ENCODE peak calls at places on chromosomes 16 and 17, in eight cellular contexts. F, Y, L, J, T, V, H and N are unnamed samples. For H3K27me3, the result is how much of the 10 kb centered on the place peaks cover.

GRCh38 chr17:4834621-4835020 is 1.5 kb downstream of the MINK1 start:
- DNase-seq in F (no peak), Y (no peak), L (no peak), J (peak), T (no peak), V (no peak), H (no peak), N (no peak)

GRCh38 chr17:68600123-68600880 is 865 bp downstream of the FAM20A start:
- DNase-seq in F (no peak), Y (peak), L (peak), J (no peak), T (no peak), V (no peak), H (peak), N (peak)

GRCh38 chr16:9035986-9036385 is 55.5 kb upstream of the HAPSTR1 start:
- DNase-seq in F (no peak), Y (no peak), L (no peak), J (no peak), T (no peak), V (no peak), H (no peak), N (no peak)

GRCh38 chr17:10730956-10731879 is 1.4 kb upstream of the TMEM220 start:
- DNase-seq in F (no peak), Y (no peak), L (no peak), J (no peak), T (no peak), V (no peak), H (peak), N (no peak)

GRCh38 chr17:45131294-45131615 is 1.1 kb downstream of the PLCD3 start:
- DNase-seq in F (no peak), Y (no peak), L (no peak), J (no peak), T (no peak), V (no peak), H (no peak), N (no peak)

GRCh38 chr16:72066747-72067146 is 3.7 kb downstream of the HPR start:
- DNase-seq in F (no peak), Y (no peak), L (no peak), J (peak), T (no peak), V (no peak), H (peak), N (no peak)

GRCh38 chr17:68734911-68735310 is 133.7 kb upstream of the FAM20A start:
- DNase-seq in F (no peak), Y (no peak), L (no peak), J (no peak), T (no peak), V (no peak), H (no peak), N (no peak)

GRCh38 chr16:19698480-19699465 is 19.3 kb downstream of the KNOP1 start:
- DNase-seq in F (no peak), Y (no peak), L (no peak), J (no peak), T (no peak), V (no peak), H (peak), N (no peak)

GRCh38 chr16:75181630-75182029 is 25.3 kb downstream of the CTRB2 start:
- DNase-seq in F (no peak), Y (no peak), L (no peak), J (no peak), T (no peak), V (no peak), H (no peak), N (no peak)

GRCh38 chr16:54361246-54361645 is 74.7 kb upstream of the IRX3 start:
- DNase-seq in F (no peak), Y (no peak), L (no peak), J (no peak), T (no peak), V (no peak), H (no peak), N (no peak)

GRCh38 chr17:69525920-69526841 is 111.7 kb downstream of the MAP2K6 start:
- DNase-seq in F (peak), Y (no peak), L (peak), J (peak), T (no peak), V (peak), H (peak), N (no peak)

GRCh38 chr17:82000803-82001649 is 21.7 kb downstream of the CENPX start:
- DNase-seq in F (no peak), Y (no peak), L (no peak), J (peak), T (no peak), V (no peak), H (no peak), N (no peak)

GRCh38 chr16:50282010-50282538 is 15.7 kb downstream of the ADCY7 start:
- DNase-seq in F (peak), Y (peak), L (peak), J (peak), T (peak), V (peak), H (no peak), N (peak)

GRCh38 chr16:47848481-47849109 is 307.2 kb downstream of the ABCC12 start:
- DNase-seq in F (no peak), Y (no peak), L (no peak), J (no peak), T (no peak), V (no peak), H (peak), N (no peak)

GRCh38 chr16:24700549-24701392 is 28.7 kb upstream of the TNRC6A start:
- DNase-seq in F (peak), Y (peak), L (peak), J (peak), T (no peak), V (peak), H (peak), N (no peak)

GRCh38 chr16:31477220-31478216 is 5.4 kb upstream of the SLC5A2 start:
- DNase-seq in F (no peak), Y (peak), L (no peak), J (peak), T (no peak), V (no peak), H (no peak), N (peak)

GRCh38 chr16:73025506-73026131 is 22.3 kb downstream of the ZFHX3 start:
- DNase-seq in F (peak), Y (no peak), L (no peak), J (no peak), T (no peak), V (no peak), H (no peak), N (no peak)

GRCh38 chr17:78324391-78325075 is 35.3 kb downstream of the SOCS3 start:
- DNase-seq in F (peak), Y (peak), L (peak), J (no peak), T (no peak), V (peak), H (peak), N (no peak)

GRCh38 chr16:89197033-89197632 is 3.2 kb downstream of the SLC22A31 start:
- DNase-seq in F (no peak), Y (peak), L (no peak), J (no peak), T (no peak), V (no peak), H (no peak), N (peak)

GRCh38 chr17:56690441-56691291 is 97.2 kb downstream of the NOG start:
- DNase-seq in F (no peak), Y (no peak), L (no peak), J (no peak), T (no peak), V (peak), H (peak), N (no peak)

GRCh38 chr16:3562914-3563480 is 14.2 kb downstream of the NLRC3 start:
- DNase-seq in F (no peak), Y (no peak), L (no peak), J (no peak), T (no peak), V (no peak), H (no peak), N (peak)

GRCh38 chr16:88882358-88883030 is 16.0 kb upstream of the PABPN1L start:
- DNase-seq in F (no peak), Y (no peak), L (no peak), J (peak), T (no peak), V (no peak), H (no peak), N (no peak)

GRCh38 chr16:21263640-21264211 is 14.4 kb downstream of the CRYM start:
- DNase-seq in F (no peak), Y (no peak), L (peak), J (peak), T (peak), V (no peak), H (peak), N (no peak)

GRCh38 chr16:3095869-3096268 is 3.2 kb downstream of the ZSCAN10 start:
- DNase-seq in F (no peak), Y (peak), L (no peak), J (no peak), T (no peak), V (no peak), H (peak), N (peak)

GRCh38 chr17:49495842-49496182 is 719 bp downstream of the NGFR start:
- DNase-seq in F (no peak), Y (no peak), L (no peak), J (no peak), T (no peak), V (no peak), H (no peak), N (no peak)
- H3K27me3 ChIP-seq in F (under half), Y (half or more), L (under half), J (under half), T (under half), V (under half), H (half or more), N (half or more)

GRCh38 chr16:69349508-69349907 is 2.1 kb downstream of the TMED6 start:
- DNase-seq in F (no peak), Y (no peak), L (no peak), J (no peak), T (no peak), V (no peak), H (no peak), N (no peak)

GRCh38 chr16:69351309-69352027 is at the start of gene TMED6:
- DNase-seq in F (no peak), Y (no peak), L (no peak), J (peak), T (no peak), V (no peak), H (no peak), N (peak)

GRCh38 chr16:69348222-69348621 is 3.4 kb downstream of the TMED6 start:
- DNase-seq in F (no peak), Y (no peak), L (no peak), J (no peak), T (no peak), V (no peak), H (no peak), N (no peak)

GRCh38 chr16:69346683-69347082 is 4.9 kb downstream of the TMED6 start:
- DNase-seq in F (no peak), Y (no peak), L (no peak), J (no peak), T (no peak), V (no peak), H (no peak), N (peak)

GRCh38 chr16:69350536-69351133 is 951 bp downstream of the TMED6 start:
- DNase-seq in F (no peak), Y (no peak), L (no peak), J (no peak), T (no peak), V (no peak), H (no peak), N (peak)
- H3K27me3 ChIP-seq in F (under half), Y (under half), L (under half), J (under half), T (under half), V (under half), H (under half), N (under half)

GRCh38 chr17:41613277-41614082 is 913 bp upstream of the KRT16 start:
- DNase-seq in F (peak), Y (no peak), L (no peak), J (no peak), T (no peak), V (no peak), H (no peak), N (peak)
- H3K27me3 ChIP-seq in F (under half), Y (under half), L (under half), J (under half), T (under half), V (under half), H (under half), N (under half)

GRCh38 chr17:64780096-64781012 is 118.2 kb upstream of the SMURF2 start:
- DNase-seq in F (no peak), Y (peak), L (peak), J (peak), T (no peak), V (no peak), H (peak), N (peak)

GRCh38 chr17:64778367-64779290 is 116.5 kb upstream of the SMURF2 start:
- DNase-seq in F (peak), Y (peak), L (peak), J (peak), T (no peak), V (no peak), H (peak), N (peak)

GRCh38 chr17:64778102-64778366 is 115.9 kb upstream of the SMURF2 start:
- DNase-seq in F (no peak), Y (no peak), L (no peak), J (no peak), T (no peak), V (no peak), H (peak), N (no peak)

GRCh38 chr17:64781013-64781392 is 118.9 kb upstream of the SMURF2 start:
- DNase-seq in F (no peak), Y (no peak), L (no peak), J (no peak), T (no peak), V (no peak), H (peak), N (peak)

GRCh38 chr17:64779344-64780095 is 117.4 kb upstream of the SMURF2 start:
- DNase-seq in F (no peak), Y (peak), L (no peak), J (no peak), T (no peak), V (no peak), H (no peak), N (peak)
- H3K27me3 ChIP-seq in F (half or more), Y (under half), L (under half), J (under half), T (under half), V (half or more), H (under half), N (under half)

GRCh38 chr16:87127061-87127765 is 190.0 kb downstream of the C16orf95 start:
- DNase-seq in F (peak), Y (no peak), L (peak), J (no peak), T (no peak), V (no peak), H (no peak), N (no peak)
- H3K27me3 ChIP-seq in F (under half), Y (under half), L (under half), J (under half), T (under half), V (under half), H (under half), N (under half)

GRCh38 chr17:48997827-48998556 is 807 bp downstream of the IGF2BP1 start:
- DNase-seq in F (no peak), Y (no peak), L (no peak), J (no peak), T (no peak), V (no peak), H (no peak), N (no peak)
- H3K27me3 ChIP-seq in F (half or more), Y (half or more), L (under half), J (under half), T (under half), V (half or more), H (half or more), N (half or more)

GRCh38 chr17:61451538-61452300 is 503 bp upstream of the TBX4 start:
- DNase-seq in F (peak), Y (no peak), L (peak), J (no peak), T (no peak), V (no peak), H (peak), N (no peak)
- H3K27me3 ChIP-seq in F (half or more), Y (half or more), L (under half), J (under half), T (under half), V (half or more), H (half or more), N (half or more)

GRCh38 chr17:46796524-46796923 is 22.0 kb downstream of the WNT3 start:
- DNase-seq in F (no peak), Y (no peak), L (no peak), J (no peak), T (no peak), V (no peak), H (no peak), N (no peak)
- H3K27me3 ChIP-seq in F (under half), Y (under half), L (under half), J (under half), T (under half), V (under half), H (under half), N (under half)

DNA sequence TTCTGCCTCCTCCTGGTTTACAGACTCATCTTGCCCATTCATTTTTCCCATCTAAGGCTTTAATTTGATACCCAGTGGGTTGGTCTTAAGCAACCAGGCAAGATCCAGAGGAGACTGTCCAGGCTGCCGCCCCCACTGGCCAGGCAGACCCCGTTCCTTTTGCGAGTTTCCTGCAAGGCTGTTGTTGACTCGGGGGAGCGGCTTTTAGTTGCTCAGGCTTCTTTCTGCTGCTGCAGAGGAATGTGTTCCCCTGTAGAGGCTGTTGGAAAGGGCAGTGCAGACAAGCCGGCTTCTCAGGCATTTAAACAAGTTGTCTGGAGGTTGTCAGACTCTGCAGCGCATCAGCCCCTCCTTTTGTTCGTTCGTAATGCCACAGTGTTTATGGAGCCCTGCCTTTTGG is 231.2 kb downstream of the PRKCA start:
- DNase-seq in F (peak), Y (no peak), L (no peak), J (no peak), T (no peak), V (no peak), H (no peak), N (no peak)
- H3K27me3 ChIP-seq in F (under half), Y (under half), L (under half), J (under half), T (under half), V (under half), H (under half), N (under half)